ENCODE peak calls at places on chromosomes 5 and 9, in seven cellular contexts. One of them, this sample, is unnamed. For H3K4me1, the result is how much of the 10 kb centered on the place peaks cover.

GRCh38 chr9:91187311-91187964 is 174.3 kb downstream of the AUH start:
- DNase-seq in HCT116: no peak
- DNase-seq in GM23338: no peak
- DNase-seq in MM.1S: no peak
- DNase-seq in trophoblast cell: no peak
- DNase-seq in PC-9: no peak
- DNase-seq in IMR-90: no peak
- DNase-seq in this sample: no peak

GRCh38 chr5:83494102-83494620 is 22.6 kb downstream of the VCAN start:
- DNase-seq in HCT116: no peak
- DNase-seq in GM23338: no peak
- DNase-seq in MM.1S: no peak
- DNase-seq in trophoblast cell: no peak
- DNase-seq in PC-9: no peak
- DNase-seq in IMR-90: no peak
- DNase-seq in this sample: peak

GRCh38 chr9:91040371-91041215 is 239.0 kb downstream of the SYK start:
- DNase-seq in HCT116: no peak
- DNase-seq in GM23338: no peak
- DNase-seq in MM.1S: no peak
- DNase-seq in trophoblast cell: no peak
- DNase-seq in PC-9: no peak
- DNase-seq in IMR-90: peak
- DNase-seq in this sample: no peak

GRCh38 chr9:83234541-83234940 is 171.6 kb upstream of the RASEF start:
- DNase-seq in HCT116: no peak
- DNase-seq in GM23338: no peak
- DNase-seq in MM.1S: no peak
- DNase-seq in trophoblast cell: no peak
- DNase-seq in PC-9: no peak
- DNase-seq in IMR-90: no peak
- DNase-seq in this sample: no peak

GRCh38 chr9:19229725-19230355 is 653 bp upstream of the DENND4C start:
- DNase-seq in HCT116: peak
- DNase-seq in GM23338: peak
- DNase-seq in MM.1S: peak
- DNase-seq in trophoblast cell: peak
- DNase-seq in PC-9: peak
- DNase-seq in IMR-90: no peak
- DNase-seq in this sample: peak

GRCh38 chr5:26245327-26245726 is 793.1 kb downstream of the CDH9 start:
- DNase-seq in HCT116: no peak
- DNase-seq in GM23338: no peak
- DNase-seq in MM.1S: no peak
- DNase-seq in trophoblast cell: no peak
- DNase-seq in PC-9: no peak
- DNase-seq in IMR-90: no peak
- DNase-seq in this sample: peak

GRCh38 chr5:151157426-151158286 is at the start of gene ANXA6:
- DNase-seq in HCT116: peak
- DNase-seq in GM23338: peak
- DNase-seq in MM.1S: peak
- DNase-seq in trophoblast cell: peak
- DNase-seq in PC-9: peak
- DNase-seq in IMR-90: peak
- DNase-seq in this sample: peak

GRCh38 chr9:27247756-27248155 is 49.2 kb downstream of the EQTN start:
- DNase-seq in HCT116: peak
- DNase-seq in GM23338: peak
- DNase-seq in MM.1S: peak
- DNase-seq in trophoblast cell: peak
- DNase-seq in PC-9: peak
- DNase-seq in IMR-90: peak
- DNase-seq in this sample: peak

GRCh38 chr5:43900974-43901373 is 298.0 kb downstream of the NNT start:
- DNase-seq in HCT116: no peak
- DNase-seq in GM23338: no peak
- DNase-seq in MM.1S: no peak
- DNase-seq in trophoblast cell: no peak
- DNase-seq in PC-9: no peak
- DNase-seq in IMR-90: no peak
- DNase-seq in this sample: no peak

GRCh38 chr5:164302533-164303235 is 797.3 kb downstream of the MAT2B start:
- DNase-seq in HCT116: no peak
- DNase-seq in GM23338: no peak
- DNase-seq in MM.1S: no peak
- DNase-seq in trophoblast cell: no peak
- DNase-seq in PC-9: no peak
- DNase-seq in IMR-90: peak
- DNase-seq in this sample: peak

GRCh38 chr9:131539223-131539923 is 6.0 kb upstream of the PRRT1B start:
- DNase-seq in HCT116: no peak
- DNase-seq in GM23338: no peak
- DNase-seq in MM.1S: no peak
- DNase-seq in trophoblast cell: no peak
- DNase-seq in PC-9: no peak
- DNase-seq in IMR-90: no peak
- DNase-seq in this sample: no peak
- H3K4me3 ChIP-seq in HCT116: no peak
- H3K4me3 ChIP-seq in GM23338: no peak
- H3K4me3 ChIP-seq in MM.1S: no peak
- H3K4me3 ChIP-seq in trophoblast cell: no peak
- H3K4me3 ChIP-seq in PC-9: no peak
- H3K4me3 ChIP-seq in IMR-90: no peak
- H3K4me3 ChIP-seq in this sample: no peak

GRCh38 chr5:34604119-34604675 is 51.9 kb upstream of the RAI14 start:
- DNase-seq in HCT116: no peak
- DNase-seq in GM23338: no peak
- DNase-seq in MM.1S: no peak
- DNase-seq in trophoblast cell: peak
- DNase-seq in PC-9: no peak
- DNase-seq in IMR-90: no peak
- DNase-seq in this sample: no peak

GRCh38 chr5:34603378-34603777 is 52.8 kb upstream of the RAI14 start:
- DNase-seq in HCT116: no peak
- DNase-seq in GM23338: no peak
- DNase-seq in MM.1S: no peak
- DNase-seq in trophoblast cell: no peak
- DNase-seq in PC-9: no peak
- DNase-seq in IMR-90: no peak
- DNase-seq in this sample: no peak

GRCh38 chr5:34608368-34608767 is 47.8 kb upstream of the RAI14 start:
- DNase-seq in HCT116: no peak
- DNase-seq in GM23338: no peak
- DNase-seq in MM.1S: no peak
- DNase-seq in trophoblast cell: no peak
- DNase-seq in PC-9: no peak
- DNase-seq in IMR-90: no peak
- DNase-seq in this sample: no peak

GRCh38 chr5:34609951-34610431 is 46.1 kb upstream of the RAI14 start:
- DNase-seq in HCT116: no peak
- DNase-seq in GM23338: peak
- DNase-seq in MM.1S: no peak
- DNase-seq in trophoblast cell: no peak
- DNase-seq in PC-9: no peak
- DNase-seq in IMR-90: peak
- DNase-seq in this sample: peak

DNA sequence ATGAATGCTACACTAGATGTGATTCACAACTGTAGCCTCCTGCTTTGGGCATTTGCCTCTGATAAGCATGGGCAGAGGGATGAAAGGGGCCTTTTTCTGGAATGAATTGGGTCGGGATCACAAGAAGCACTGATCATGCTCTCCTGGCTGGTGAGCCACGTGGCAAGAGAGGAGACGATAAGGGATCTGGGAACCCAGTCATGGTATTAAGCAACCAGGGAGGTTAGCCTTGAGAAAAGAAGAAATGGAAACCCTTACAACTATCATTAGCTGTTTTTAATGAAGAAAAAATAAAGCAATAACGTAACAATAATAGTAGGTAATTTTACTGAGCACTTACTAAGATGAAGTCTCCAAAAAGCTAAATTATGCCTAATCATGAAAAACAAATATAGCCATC is 50.0 kb upstream of the RAI14 start:
- DNase-seq in HCT116: no peak
- DNase-seq in GM23338: no peak
- DNase-seq in MM.1S: no peak
- DNase-seq in trophoblast cell: no peak
- DNase-seq in PC-9: no peak
- DNase-seq in IMR-90: no peak
- DNase-seq in this sample: no peak
- H2AFZ ChIP-seq in HCT116: no peak
- H2AFZ ChIP-seq in GM23338: peak
- H2AFZ ChIP-seq in MM.1S: no peak
- H2AFZ ChIP-seq in trophoblast cell: no peak
- H2AFZ ChIP-seq in PC-9: no peak
- H2AFZ ChIP-seq in IMR-90: peak
- H2AFZ ChIP-seq in this sample: no peak

GRCh38 chr9:38373679-38374078 is 18.8 kb upstream of the ALDH1B1 start:
- DNase-seq in HCT116: no peak
- DNase-seq in GM23338: no peak
- DNase-seq in MM.1S: no peak
- DNase-seq in trophoblast cell: no peak
- DNase-seq in PC-9: no peak
- DNase-seq in IMR-90: no peak
- DNase-seq in this sample: no peak
- H3K4me1 ChIP-seq in HCT116: under half
- H3K4me1 ChIP-seq in GM23338: under half
- H3K4me1 ChIP-seq in MM.1S: under half
- H3K4me1 ChIP-seq in trophoblast cell: under half
- H3K4me1 ChIP-seq in PC-9: under half
- H3K4me1 ChIP-seq in IMR-90: under half
- H3K4me1 ChIP-seq in this sample: under half

GRCh38 chr9:89179535-89179919 is 909 bp upstream of the SHC3 start:
- DNase-seq in HCT116: no peak
- DNase-seq in GM23338: peak
- DNase-seq in MM.1S: no peak
- DNase-seq in trophoblast cell: no peak
- DNase-seq in PC-9: peak
- DNase-seq in IMR-90: peak
- DNase-seq in this sample: peak
- H3K4me3 ChIP-seq in HCT116: peak
- H3K4me3 ChIP-seq in GM23338: peak
- H3K4me3 ChIP-seq in MM.1S: peak
- H3K4me3 ChIP-seq in trophoblast cell: no peak
- H3K4me3 ChIP-seq in PC-9: peak
- H3K4me3 ChIP-seq in IMR-90: peak
- H3K4me3 ChIP-seq in this sample: peak

GRCh38 chr9:4965174-4965821 is 19.8 kb upstream of the JAK2 start:
- DNase-seq in HCT116: no peak
- DNase-seq in GM23338: no peak
- DNase-seq in MM.1S: no peak
- DNase-seq in trophoblast cell: no peak
- DNase-seq in PC-9: no peak
- DNase-seq in IMR-90: no peak
- DNase-seq in this sample: no peak
- H2AFZ ChIP-seq in HCT116: no peak
- H2AFZ ChIP-seq in GM23338: no peak
- H2AFZ ChIP-seq in MM.1S: no peak
- H2AFZ ChIP-seq in trophoblast cell: no peak
- H2AFZ ChIP-seq in PC-9: no peak
- H2AFZ ChIP-seq in IMR-90: no peak
- H2AFZ ChIP-seq in this sample: no peak

GRCh38 chr5:17219431-17219830 is 2.0 kb downstream of the BASP1 start:
- DNase-seq in HCT116: no peak
- DNase-seq in GM23338: no peak
- DNase-seq in MM.1S: no peak
- DNase-seq in trophoblast cell: no peak
- DNase-seq in PC-9: no peak
- DNase-seq in IMR-90: no peak
- DNase-seq in this sample: no peak
- H3K4me1 ChIP-seq in HCT116: under half
- H3K4me1 ChIP-seq in GM23338: half or more
- H3K4me1 ChIP-seq in MM.1S: under half
- H3K4me1 ChIP-seq in trophoblast cell: under half
- H3K4me1 ChIP-seq in PC-9: under half
- H3K4me1 ChIP-seq in IMR-90: under half
- H3K4me1 ChIP-seq in this sample: under half

DNA sequence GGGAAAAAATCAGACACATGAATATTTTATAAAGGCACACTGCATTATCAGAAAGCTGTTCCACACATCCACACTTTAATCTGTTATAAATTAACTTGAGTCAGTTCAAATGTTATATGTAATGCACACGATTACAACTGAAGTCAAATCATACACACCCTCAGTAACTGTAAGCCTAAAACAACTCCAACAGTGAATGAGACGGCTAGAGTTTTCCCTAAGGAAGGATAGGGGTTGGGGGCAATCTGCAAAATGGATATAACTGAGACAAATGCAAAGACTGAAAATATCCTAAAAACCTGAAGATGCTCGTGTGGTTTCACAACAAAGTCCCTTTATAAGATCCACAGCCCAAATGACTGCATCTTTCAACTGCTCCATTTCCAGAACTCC is 166.4 kb downstream of the BNC2 start:
- DNase-seq in HCT116: no peak
- DNase-seq in GM23338: no peak
- DNase-seq in MM.1S: no peak
- DNase-seq in trophoblast cell: no peak
- DNase-seq in PC-9: no peak
- DNase-seq in IMR-90: no peak
- DNase-seq in this sample: no peak
- H3K4me3 ChIP-seq in HCT116: no peak
- H3K4me3 ChIP-seq in GM23338: peak
- H3K4me3 ChIP-seq in MM.1S: no peak
- H3K4me3 ChIP-seq in trophoblast cell: no peak
- H3K4me3 ChIP-seq in PC-9: peak
- H3K4me3 ChIP-seq in IMR-90: peak
- H3K4me3 ChIP-seq in this sample: peak

GRCh38 chr9:74773886-74774479 is 113.7 kb downstream of the TRPM6 start:
- DNase-seq in HCT116: peak
- DNase-seq in GM23338: peak
- DNase-seq in MM.1S: peak
- DNase-seq in trophoblast cell: peak
- DNase-seq in PC-9: peak
- DNase-seq in IMR-90: peak
- DNase-seq in this sample: peak

GRCh38 chr9:74771672-74772071 is 116.0 kb downstream of the TRPM6 start:
- DNase-seq in HCT116: no peak
- DNase-seq in GM23338: no peak
- DNase-seq in MM.1S: no peak
- DNase-seq in trophoblast cell: no peak
- DNase-seq in PC-9: no peak
- DNase-seq in IMR-90: no peak
- DNase-seq in this sample: no peak

GRCh38 chr9:74772126-74772525 is 115.6 kb downstream of the TRPM6 start:
- DNase-seq in HCT116: no peak
- DNase-seq in GM23338: no peak
- DNase-seq in MM.1S: no peak
- DNase-seq in trophoblast cell: no peak
- DNase-seq in PC-9: no peak
- DNase-seq in IMR-90: no peak
- DNase-seq in this sample: no peak

GRCh38 chr9:74775401-74775800 is 112.3 kb downstream of the TRPM6 start:
- DNase-seq in HCT116: no peak
- DNase-seq in GM23338: no peak
- DNase-seq in MM.1S: no peak
- DNase-seq in trophoblast cell: no peak
- DNase-seq in PC-9: no peak
- DNase-seq in IMR-90: no peak
- DNase-seq in this sample: no peak

GRCh38 chr9:74777136-74777879 is 110.4 kb downstream of the TRPM6 start:
- DNase-seq in HCT116: peak
- DNase-seq in GM23338: peak
- DNase-seq in MM.1S: peak
- DNase-seq in trophoblast cell: peak
- DNase-seq in PC-9: peak
- DNase-seq in IMR-90: peak
- DNase-seq in this sample: peak
- H2AFZ ChIP-seq in HCT116: peak
- H2AFZ ChIP-seq in GM23338: no peak
- H2AFZ ChIP-seq in MM.1S: peak
- H2AFZ ChIP-seq in trophoblast cell: no peak
- H2AFZ ChIP-seq in PC-9: no peak
- H2AFZ ChIP-seq in IMR-90: no peak
- H2AFZ ChIP-seq in this sample: no peak

GRCh38 chr5:3787604-3788003 is 192.0 kb downstream of the IRX1 start:
- DNase-seq in HCT116: no peak
- DNase-seq in GM23338: peak
- DNase-seq in MM.1S: no peak
- DNase-seq in trophoblast cell: no peak
- DNase-seq in PC-9: no peak
- DNase-seq in IMR-90: no peak
- DNase-seq in this sample: no peak
- H3K4me1 ChIP-seq in HCT116: under half
- H3K4me1 ChIP-seq in GM23338: under half
- H3K4me1 ChIP-seq in MM.1S: under half
- H3K4me1 ChIP-seq in trophoblast cell: under half
- H3K4me1 ChIP-seq in PC-9: under half
- H3K4me1 ChIP-seq in IMR-90: under half
- H3K4me1 ChIP-seq in this sample: under half

This sample was measured in PC-3.